ENCODE peak calls at places on chromosome 22, in eight cellular contexts. E, T, H, C, U, D, R and G are unnamed samples.
A peak's percentile ranks its signal among the peaks of the same experiment; 100 is the strongest.

GRCh38 chr22:36934153-36934939 is 20.9 kb downstream of the CSF2RB start:
- DNase-seq in D (no peak), U (no peak), H (no peak), C (no peak), R (no peak), E (no peak), T (no peak), G (no peak)

GRCh38 chr22:42116848-42117424 is 13.7 kb downstream of the CYP2D6 start:
- DNase-seq in R (peak; percentile 32), E (peak; percentile 31), U (no peak), D (peak; percentile 64), T (no peak), C (peak; percentile 71), H (peak; percentile 11), G (no peak)

GRCh38 chr22:25970996-25971811 is 198.1 kb upstream of the SEZ6L start:
- DNase-seq in R (no peak), U (no peak), C (no peak), H (no peak), E (no peak), D (peak; percentile 77), T (no peak), G (no peak)

GRCh38 chr22:38069372-38070249 is 12.4 kb downstream of the PICK1 start:
- DNase-seq in R (peak; percentile 80), H (peak; percentile 25), E (peak; percentile 42), U (no peak), D (peak; percentile 58), T (peak; percentile 83), C (peak; percentile 29), G (peak; percentile 24)

GRCh38 chr22:43446037-43446803 is 34.4 kb downstream of the MPPED1 start:
- DNase-seq in U (no peak), D (no peak), E (no peak), R (no peak), C (no peak), H (peak; percentile 7), T (no peak), G (no peak)

GRCh38 chr22:23122992-23123803 is 18.6 kb downstream of the RSPH14 start:
- DNase-seq in T (no peak), C (no peak), U (no peak), H (no peak), D (no peak), R (peak; percentile 2), E (no peak), G (no peak)

GRCh38 chr22:47021371-47022074 is 259.1 kb downstream of the TBC1D22A start:
- DNase-seq in E (no peak), H (no peak), T (no peak), C (no peak), U (no peak), D (no peak), R (no peak), G (no peak)

GRCh38 chr22:48234011-48234410 is 1471.6 kb downstream of the TBC1D22A start:
- DNase-seq in T (no peak), U (no peak), D (no peak), E (no peak), R (no peak), C (no peak), H (no peak), G (no peak)

GRCh38 chr22:22881116-22882032 is 6.2 kb upstream of the IGLL5 start:
- DNase-seq in T (no peak), H (no peak), D (no peak), R (no peak), U (no peak), C (no peak), E (no peak), G (no peak)

GRCh38 chr22:39994566-39995345 is at the start of gene FAM83F:
- DNase-seq in T (no peak), R (no peak), C (peak; percentile 68), H (no peak), E (no peak), D (peak; percentile 84), U (peak; percentile 70), G (no peak)

GRCh38 chr22:49727881-49728563 is 99.7 kb downstream of the BRD1 start:
- DNase-seq in T (no peak), H (no peak), E (no peak), C (no peak), R (no peak), D (no peak), U (no peak), G (no peak)

GRCh38 chr22:19060356-19061009 is 61.7 kb downstream of the DGCR2 start:
- DNase-seq in T (no peak), H (no peak), U (no peak), C (no peak), R (no peak), E (peak; percentile 48), D (no peak), G (peak; percentile 18)

GRCh38 chr22:19063581-19064353 is 58.4 kb downstream of the DGCR2 start:
- DNase-seq in C (no peak), H (peak; percentile 40), D (no peak), T (no peak), E (no peak), R (no peak), U (no peak), G (no peak)

GRCh38 chr22:19061471-19062138 is 60.6 kb downstream of the DGCR2 start:
- DNase-seq in T (no peak), H (no peak), D (no peak), E (no peak), C (no peak), R (no peak), U (no peak), G (no peak)

GRCh38 chr22:19062909-19063308 is 59.3 kb downstream of the DGCR2 start:
- DNase-seq in U (no peak), T (no peak), H (no peak), E (no peak), C (no peak), D (no peak), R (no peak), G (no peak)

DNA sequence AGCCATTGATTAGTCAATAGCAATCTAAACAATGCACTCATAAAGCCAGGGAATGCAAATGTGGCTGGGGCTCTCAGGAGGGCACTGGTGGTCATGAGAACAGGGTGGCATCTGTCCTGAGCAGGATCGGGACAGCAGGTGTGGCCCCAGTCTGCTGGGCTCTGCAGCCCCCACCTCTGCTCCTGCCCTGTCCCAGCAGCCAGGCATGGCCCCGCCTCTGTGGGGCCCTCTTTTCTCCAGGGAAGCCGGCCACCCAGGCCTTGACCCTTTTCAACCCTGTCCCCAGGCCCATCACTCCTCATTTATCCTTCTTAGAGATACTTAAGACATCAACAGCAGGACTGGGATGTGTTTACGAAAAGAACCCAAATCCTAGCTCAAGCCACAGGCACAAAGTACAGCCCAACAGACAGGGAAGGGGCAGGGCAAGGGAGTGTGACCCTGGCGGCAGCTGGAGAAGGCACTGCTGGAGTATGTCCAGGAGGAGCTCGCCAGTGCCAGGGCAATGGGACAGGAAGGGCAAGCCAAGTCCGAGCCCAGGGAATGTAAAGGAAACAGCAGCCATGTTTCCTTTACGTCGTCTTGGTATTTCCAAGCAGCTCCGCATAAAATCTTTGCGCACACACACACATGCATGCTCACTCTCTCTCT is 59.9 kb downstream of the DGCR2 start:
- DNase-seq in C (no peak), E (peak; percentile 10), R (no peak), H (peak; percentile 57), D (no peak), U (no peak), T (no peak), G (no peak)
- H3K4me1 ChIP-seq in C (no peaks in the 10 kb centered on the region), E (peaks cover 4% of the 10 kb centered on the region), R (peaks cover 13% of the 10 kb centered on the region), H (peaks cover 8% of the 10 kb centered on the region), D (no peaks in the 10 kb centered on the region), U (no peaks in the 10 kb centered on the region), T (peaks cover 19% of the 10 kb centered on the region), G (peaks cover 23% of the 10 kb centered on the region)

GRCh38 chr22:44678245-44678979 is 23.6 kb upstream of the PRR5 start:
- DNase-seq in D (no peak), T (no peak), E (no peak), H (no peak), U (no peak), C (no peak), R (no peak), G (no peak)

GRCh38 chr22:44680481-44680894 is 21.5 kb upstream of the PRR5 start:
- DNase-seq in T (no peak), U (no peak), C (no peak), E (no peak), R (no peak), H (no peak), D (no peak), G (no peak)

GRCh38 chr22:44680058-44680457 is 21.9 kb upstream of the PRR5 start:
- DNase-seq in D (no peak), U (no peak), T (no peak), E (no peak), R (no peak), H (no peak), C (no peak), G (no peak)

GRCh38 chr22:44677299-44678244 is 24.4 kb upstream of the PRR5 start:
- DNase-seq in H (no peak), C (no peak), E (no peak), R (peak; percentile 9), D (no peak), T (no peak), U (no peak), G (no peak)

DNA sequence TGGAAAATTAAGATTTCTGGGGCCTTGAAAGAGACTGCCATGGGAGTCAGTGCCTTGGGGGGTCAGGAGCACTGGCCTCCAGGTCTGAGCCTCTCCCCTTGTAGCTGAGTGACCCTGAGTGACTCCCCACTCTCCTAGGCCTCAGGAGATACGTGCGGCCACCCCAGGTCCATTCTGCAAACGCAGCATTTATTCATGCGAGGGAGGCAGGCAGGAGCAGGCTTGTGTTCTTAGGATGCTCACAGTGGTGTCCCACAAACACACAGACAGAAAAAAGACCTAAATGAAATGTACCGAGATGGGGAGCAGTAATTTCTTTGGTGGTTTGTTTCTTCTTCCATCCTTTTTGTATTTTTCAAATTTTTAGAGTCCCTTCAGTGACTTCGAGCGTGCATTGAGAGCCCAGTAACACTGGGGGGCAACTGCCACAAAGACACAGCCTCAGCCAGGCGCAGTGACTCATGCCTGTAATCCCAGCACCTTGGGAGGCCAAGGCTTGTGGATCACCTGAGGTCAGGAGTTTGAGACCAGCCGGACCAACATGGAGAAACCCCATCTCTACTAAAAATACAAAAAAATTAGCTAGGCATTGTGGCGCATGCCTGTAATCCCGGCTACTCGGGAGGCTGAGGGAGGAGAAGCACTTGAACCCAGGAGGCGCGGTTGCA is 22.9 kb upstream of the PRR5 start:
- DNase-seq in U (no peak), H (no peak), D (no peak), R (no peak), T (no peak), C (no peak), E (no peak), G (no peak)
- H3K4me1 ChIP-seq in U (peaks cover 10% of the 10 kb centered on the region), H (no peaks in the 10 kb centered on the region), D (no peaks in the 10 kb centered on the region), R (no peaks in the 10 kb centered on the region), T (peaks cover 9% of the 10 kb centered on the region), C (peaks cover 6% of the 10 kb centered on the region), E (no peaks in the 10 kb centered on the region), G (peaks cover 8% of the 10 kb centered on the region)

DNA sequence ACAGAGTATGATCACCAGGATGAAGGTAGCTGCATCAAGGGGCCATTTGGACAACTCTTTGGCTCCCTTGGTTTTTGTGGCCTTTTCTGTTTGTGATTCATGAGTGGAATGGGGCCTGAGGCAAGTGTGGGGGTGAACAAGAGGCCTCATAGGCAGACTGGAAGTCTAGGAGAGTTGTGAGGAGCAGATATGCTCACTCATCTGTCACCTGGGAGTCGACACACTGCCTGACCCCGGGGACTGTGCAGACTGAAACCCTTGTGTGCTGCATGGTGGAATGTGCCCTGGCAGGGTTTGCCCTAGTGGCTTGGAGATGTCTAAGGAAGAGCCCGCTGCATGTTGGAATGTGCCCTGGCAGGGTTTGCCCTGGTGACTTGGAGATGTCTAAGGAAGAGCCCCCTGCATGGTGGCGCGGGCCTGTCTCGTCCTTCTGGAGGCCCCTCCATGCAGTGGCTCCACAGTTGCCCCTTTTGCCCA is 60.0 kb downstream of the MED15 start:
- DNase-seq in E (no peak), H (no peak), R (no peak), T (peak; percentile 6), C (no peak), U (peak; percentile 87), D (no peak), G (peak; percentile 75)
- H3K4me1 ChIP-seq in E (peaks cover 44% of the 10 kb centered on the region), H (no peaks in the 10 kb centered on the region), R (peaks cover 16% of the 10 kb centered on the region), T (peaks cover 49% of the 10 kb centered on the region), C (peaks cover 6% of the 10 kb centered on the region), U (peaks cover 66% of the 10 kb centered on the region), D (no peaks in the 10 kb centered on the region), G (peaks cover 69% of the 10 kb centered on the region)

GRCh38 chr22:30421695-30422480 is 3.7 kb upstream of the MTFP1 start:
- DNase-seq in E (no peak), H (peak; percentile 76), T (no peak), C (peak; percentile 39), D (no peak), U (no peak), R (no peak), G (peak; percentile 29)
- H3K4me1 ChIP-seq in E (peaks cover 36% of the 10 kb centered on the region), H (peaks cover 57% of the 10 kb centered on the region), T (peaks cover 50% of the 10 kb centered on the region), C (peaks cover 22% of the 10 kb centered on the region), D (peaks cover 13% of the 10 kb centered on the region), U (peaks cover 54% of the 10 kb centered on the region), R (peaks cover 24% of the 10 kb centered on the region), G (peaks cover 53% of the 10 kb centered on the region)